ENCODE peak calls at places on chromosomes 3 and 15, in six cellular contexts. One of them, this sample, is unnamed.

GRCh38 chr3:48747015-48747615 is 30.1 kb upstream of the IP6K2 start:
- DNase-seq in Caco-2: no peak
- DNase-seq in bronchial epithelial cell: no peak
- DNase-seq in pancreas: no peak
- DNase-seq in left ventricle myocardium inferior: no peak
- DNase-seq in lung: no peak
- DNase-seq in this sample: no peak

GRCh38 chr15:69552057-69552815 is 99.6 kb downstream of the RPLP1 start:
- DNase-seq in lung: no peak
- DNase-seq in Caco-2: no peak
- DNase-seq in bronchial epithelial cell: no peak
- DNase-seq in left ventricle myocardium inferior: no peak
- DNase-seq in pancreas: no peak
- DNase-seq in this sample: no peak

GRCh38 chr15:84969257-84969656 is 12.4 kb upstream of the PDE8A start:
- DNase-seq in bronchial epithelial cell: no peak
- DNase-seq in Caco-2: no peak
- DNase-seq in pancreas: no peak
- DNase-seq in lung: no peak
- DNase-seq in left ventricle myocardium inferior: no peak
- DNase-seq in this sample: peak; percentile 55

GRCh38 chr15:51229907-51230328 is 108.5 kb downstream of the CYP19A1 start:
- DNase-seq in bronchial epithelial cell: peak; percentile 41
- DNase-seq in left ventricle myocardium inferior: no peak
- DNase-seq in pancreas: no peak
- DNase-seq in Caco-2: no peak
- DNase-seq in lung: no peak
- DNase-seq in this sample: no peak

GRCh38 chr3:122635789-122636188 is 44.9 kb upstream of the PARP14 start:
- DNase-seq in lung: no peak
- DNase-seq in pancreas: no peak
- DNase-seq in left ventricle myocardium inferior: no peak
- DNase-seq in Caco-2: no peak
- DNase-seq in bronchial epithelial cell: peak; percentile 57
- DNase-seq in this sample: no peak

GRCh38 chr3:101643861-101644613 is 32.9 kb downstream of the ZBTB11 start:
- DNase-seq in Caco-2: no peak
- DNase-seq in left ventricle myocardium inferior: no peak
- DNase-seq in pancreas: no peak
- DNase-seq in lung: no peak
- DNase-seq in bronchial epithelial cell: peak; percentile 84
- DNase-seq in this sample: no peak

GRCh38 chr3:185900228-185900627 is 37.6 kb downstream of the TRA2B start:
- DNase-seq in lung: no peak
- DNase-seq in Caco-2: no peak
- DNase-seq in pancreas: peak; percentile 13
- DNase-seq in bronchial epithelial cell: peak; percentile 96
- DNase-seq in left ventricle myocardium inferior: no peak
- DNase-seq in this sample: peak; percentile 52

GRCh38 chr15:30038667-30039523 is 43.9 kb upstream of the GOLGA8J start:
- DNase-seq in Caco-2: no peak
- DNase-seq in pancreas: peak; percentile 26
- DNase-seq in lung: no peak
- DNase-seq in bronchial epithelial cell: no peak
- DNase-seq in left ventricle myocardium inferior: no peak
- DNase-seq in this sample: no peak

GRCh38 chr3:5016218-5017161 is 37.3 kb downstream of the BHLHE40 start:
- DNase-seq in bronchial epithelial cell: peak; percentile 92
- DNase-seq in lung: peak; percentile 54
- DNase-seq in left ventricle myocardium inferior: no peak
- DNase-seq in pancreas: peak; percentile 16
- DNase-seq in Caco-2: peak; percentile 75
- DNase-seq in this sample: no peak

GRCh38 chr15:101318147-101318809 is 23.2 kb upstream of the SNRPA1 start:
- DNase-seq in lung: no peak
- DNase-seq in bronchial epithelial cell: peak; percentile 73
- DNase-seq in left ventricle myocardium inferior: no peak
- DNase-seq in pancreas: no peak
- DNase-seq in Caco-2: no peak
- DNase-seq in this sample: peak; percentile 14

GRCh38 chr3:14834121-14834520 is 15.4 kb downstream of the FGD5 start:
- DNase-seq in left ventricle myocardium inferior: no peak
- DNase-seq in pancreas: no peak
- DNase-seq in lung: no peak
- DNase-seq in bronchial epithelial cell: no peak
- DNase-seq in Caco-2: no peak
- DNase-seq in this sample: no peak

GRCh38 chr15:99440029-99440428 is 125.8 kb upstream of the MEF2A start:
- DNase-seq in Caco-2: no peak
- DNase-seq in left ventricle myocardium inferior: no peak
- DNase-seq in bronchial epithelial cell: no peak
- DNase-seq in lung: no peak
- DNase-seq in pancreas: no peak
- DNase-seq in this sample: peak; percentile 6

GRCh38 chr15:90887037-90887481 is 2.8 kb downstream of the FES start:
- DNase-seq in Caco-2: no peak
- DNase-seq in pancreas: no peak
- DNase-seq in left ventricle myocardium inferior: no peak
- DNase-seq in bronchial epithelial cell: no peak
- DNase-seq in lung: no peak
- DNase-seq in this sample: no peak

GRCh38 chr3:113193298-113193697 is 18.1 kb upstream of the BOC start:
- DNase-seq in Caco-2: no peak
- DNase-seq in pancreas: no peak
- DNase-seq in left ventricle myocardium inferior: no peak
- DNase-seq in bronchial epithelial cell: no peak
- DNase-seq in lung: no peak
- DNase-seq in this sample: no peak

GRCh38 chr3:33001889-33002288 is 50.4 kb downstream of the CCR4 start:
- DNase-seq in lung: no peak
- DNase-seq in left ventricle myocardium inferior: no peak
- DNase-seq in Caco-2: no peak
- DNase-seq in pancreas: no peak
- DNase-seq in bronchial epithelial cell: no peak
- DNase-seq in this sample: no peak

DNA sequence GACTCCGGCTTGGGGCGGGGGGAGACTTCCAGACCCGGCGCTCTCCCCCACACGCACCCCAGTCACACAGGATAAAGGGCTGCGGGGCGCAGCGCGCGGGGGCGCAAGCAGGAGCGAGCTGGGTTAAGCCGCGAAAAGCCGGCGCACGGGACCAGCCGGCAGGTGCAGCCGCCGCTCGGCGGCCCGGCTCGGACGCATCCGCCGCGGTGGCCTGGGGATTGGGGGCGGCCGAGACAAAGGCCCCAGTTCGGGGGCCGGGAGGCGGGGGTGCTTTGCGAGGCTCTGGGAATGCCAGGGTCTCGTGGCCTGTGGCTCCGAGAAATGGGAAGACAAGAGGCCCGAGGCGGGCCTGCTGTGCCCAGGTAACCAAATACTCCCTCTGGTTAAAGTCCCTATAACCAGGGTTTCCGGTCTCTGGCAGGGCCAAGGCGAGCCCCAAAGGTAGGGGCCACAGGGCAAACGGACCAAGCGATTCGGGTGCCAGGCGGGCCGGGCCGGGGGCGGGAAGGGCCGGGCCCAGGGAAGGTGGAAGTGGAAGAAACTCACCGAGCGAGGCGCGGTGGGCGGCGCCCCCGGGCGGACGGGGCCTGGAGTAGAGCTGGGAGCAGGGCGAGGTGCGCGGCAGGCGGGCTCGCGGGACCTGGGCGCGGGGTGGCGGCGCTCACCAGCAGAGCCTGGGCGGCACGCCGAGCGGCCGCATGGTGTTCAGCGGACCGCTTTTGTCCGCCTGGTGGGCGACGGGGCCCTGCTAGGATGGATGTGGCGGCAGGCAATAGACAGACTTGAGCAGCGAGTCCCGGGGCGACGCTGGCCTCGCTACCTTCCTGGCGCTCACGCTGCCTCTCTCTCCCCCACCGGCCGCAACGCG is at the start of gene GATA2:
- DNase-seq in left ventricle myocardium inferior: no peak
- DNase-seq in lung: no peak
- DNase-seq in pancreas: peak; percentile 72
- DNase-seq in Caco-2: no peak
- DNase-seq in bronchial epithelial cell: no peak
- DNase-seq in this sample: no peak
- H3K4me3 ChIP-seq in left ventricle myocardium inferior: peak within 1 kb of the TSS; percentile 81
- H3K4me3 ChIP-seq in lung: peak within 1 kb of the TSS; percentile 86
- H3K4me3 ChIP-seq in pancreas: peak within 1 kb of the TSS; percentile 54
- H3K4me3 ChIP-seq in Caco-2: no peak within 1 kb of the TSS
- H3K4me3 ChIP-seq in bronchial epithelial cell: no peak within 1 kb of the TSS
- H3K4me3 ChIP-seq in this sample: peak within 1 kb of the TSS; percentile 16

GRCh38 chr3:172559029-172559428 is 35.8 kb upstream of the TNFSF10 start:
- DNase-seq in lung: no peak
- DNase-seq in pancreas: no peak
- DNase-seq in bronchial epithelial cell: no peak
- DNase-seq in left ventricle myocardium inferior: no peak
- DNase-seq in Caco-2: no peak
- DNase-seq in this sample: no peak

GRCh38 chr3:172564499-172564898 is 41.3 kb upstream of the TNFSF10 start:
- DNase-seq in pancreas: no peak
- DNase-seq in Caco-2: no peak
- DNase-seq in lung: no peak
- DNase-seq in bronchial epithelial cell: no peak
- DNase-seq in left ventricle myocardium inferior: no peak
- DNase-seq in this sample: no peak

GRCh38 chr3:172562881-172563835 is 39.9 kb upstream of the TNFSF10 start:
- DNase-seq in left ventricle myocardium inferior: no peak
- DNase-seq in bronchial epithelial cell: peak; percentile 95
- DNase-seq in lung: no peak
- DNase-seq in pancreas: no peak
- DNase-seq in Caco-2: no peak
- DNase-seq in this sample: no peak

GRCh38 chr3:172560026-172560425 is 36.8 kb upstream of the TNFSF10 start:
- DNase-seq in pancreas: no peak
- DNase-seq in bronchial epithelial cell: peak; percentile 89
- DNase-seq in Caco-2: no peak
- DNase-seq in lung: no peak
- DNase-seq in left ventricle myocardium inferior: no peak
- DNase-seq in this sample: no peak

DNA sequence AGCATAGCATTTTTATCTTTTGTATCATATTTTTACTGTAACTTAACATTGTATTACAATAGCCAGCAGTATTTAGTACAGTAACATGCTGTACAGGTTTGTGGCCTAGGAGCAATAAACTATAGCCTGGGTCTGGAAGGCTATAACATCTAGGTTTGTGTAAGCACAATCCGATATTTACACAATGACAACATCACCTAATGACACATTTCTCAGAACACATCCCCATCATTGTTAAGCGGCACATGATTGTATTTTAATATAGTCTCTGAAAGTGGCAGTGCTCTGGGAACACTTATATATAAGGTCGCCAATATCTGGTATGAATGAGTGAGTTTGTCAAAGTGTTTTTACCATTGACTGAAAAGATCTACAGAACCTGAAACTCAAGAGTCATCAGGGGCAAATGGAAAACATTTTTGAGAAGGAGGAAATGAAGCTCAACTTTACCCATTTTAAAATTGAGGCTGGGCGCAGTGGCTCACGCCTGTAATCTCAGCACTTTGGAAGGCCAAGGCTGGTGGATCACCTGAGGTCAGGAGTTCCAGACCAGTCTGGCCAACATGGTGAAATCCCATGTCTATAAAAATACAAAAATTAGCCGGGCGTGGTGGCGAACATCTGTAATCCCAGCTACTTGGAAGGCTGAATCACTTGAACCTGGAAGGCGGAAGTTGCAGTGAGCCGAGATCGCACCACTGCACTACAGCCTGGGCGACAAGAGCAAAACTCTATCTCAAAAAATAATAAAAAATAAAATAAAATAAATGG is 38.8 kb upstream of the TNFSF10 start:
- DNase-seq in pancreas: no peak
- DNase-seq in bronchial epithelial cell: peak; percentile 86
- DNase-seq in left ventricle myocardium inferior: no peak
- DNase-seq in lung: no peak
- DNase-seq in Caco-2: no peak
- DNase-seq in this sample: no peak
- TF ChIP-seq CTCF in pancreas: no peak
- TF ChIP-seq CTCF in bronchial epithelial cell: no peak
- TF ChIP-seq CTCF in left ventricle myocardium inferior: no peak
- TF ChIP-seq CTCF in lung: no peak
- TF ChIP-seq CTCF in Caco-2: no peak
- TF ChIP-seq CTCF in this sample: no peak

GRCh38 chr15:74434260-74434915 is 630 bp upstream of the SEMA7A start:
- DNase-seq in Caco-2: no peak
- DNase-seq in lung: no peak
- DNase-seq in bronchial epithelial cell: no peak
- DNase-seq in left ventricle myocardium inferior: no peak
- DNase-seq in pancreas: no peak
- DNase-seq in this sample: no peak

GRCh38 chr15:74432271-74432967 is 1.3 kb downstream of the SEMA7A start:
- DNase-seq in left ventricle myocardium inferior: no peak
- DNase-seq in bronchial epithelial cell: no peak
- DNase-seq in lung: no peak
- DNase-seq in Caco-2: no peak
- DNase-seq in pancreas: no peak
- DNase-seq in this sample: no peak

GRCh38 chr15:74431645-74432044 is 2.1 kb downstream of the SEMA7A start:
- DNase-seq in lung: no peak
- DNase-seq in pancreas: no peak
- DNase-seq in Caco-2: no peak
- DNase-seq in bronchial epithelial cell: no peak
- DNase-seq in left ventricle myocardium inferior: no peak
- DNase-seq in this sample: no peak

GRCh38 chr15:74433592-74434259 is at the start of gene SEMA7A:
- DNase-seq in left ventricle myocardium inferior: peak; percentile 84
- DNase-seq in lung: peak; percentile 70
- DNase-seq in pancreas: peak; percentile 72
- DNase-seq in bronchial epithelial cell: peak; percentile 64
- DNase-seq in Caco-2: peak; percentile 82
- DNase-seq in this sample: peak; percentile 86

DNA sequence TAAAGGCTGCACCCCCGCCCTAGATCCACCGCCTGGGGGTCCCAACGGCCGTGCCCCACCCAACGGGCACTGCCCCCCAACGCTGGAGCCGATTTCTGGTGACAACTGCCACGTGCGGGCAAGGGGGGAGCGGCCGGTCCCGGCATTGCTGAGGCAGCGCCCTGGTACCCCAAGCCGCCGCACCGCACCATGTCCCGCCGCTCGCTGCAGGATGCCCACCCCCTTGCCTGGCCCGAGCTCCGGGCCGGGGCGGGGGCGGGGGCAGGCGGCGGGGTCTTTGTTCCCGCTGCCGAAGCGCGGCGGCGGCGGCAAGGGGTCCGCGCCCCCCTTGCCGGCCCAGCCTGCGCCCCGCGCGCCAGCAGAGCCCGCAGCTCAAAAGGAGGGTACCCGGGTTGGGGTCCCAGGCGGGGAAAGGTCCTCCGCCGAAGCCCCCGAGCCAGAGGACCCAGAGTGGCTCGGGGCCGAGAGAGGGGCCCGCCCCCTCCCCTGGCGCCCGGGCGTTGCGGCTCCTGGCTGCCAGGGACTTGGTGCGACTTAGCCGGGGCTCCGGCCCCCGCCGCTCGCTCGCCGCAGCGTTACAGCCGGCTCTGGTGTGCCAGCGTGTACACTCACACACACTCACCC is 678 bp downstream of the SEMA7A start:
- DNase-seq in pancreas: no peak
- DNase-seq in left ventricle myocardium inferior: no peak
- DNase-seq in lung: no peak
- DNase-seq in Caco-2: no peak
- DNase-seq in bronchial epithelial cell: no peak
- DNase-seq in this sample: no peak
- H3K4me3 ChIP-seq in pancreas: peak overlapping the region; percentile 67
- H3K4me3 ChIP-seq in left ventricle myocardium inferior: peak overlapping the region; percentile 94
- H3K4me3 ChIP-seq in lung: peak overlapping the region; percentile 75
- H3K4me3 ChIP-seq in Caco-2: peak overlapping the region; percentile 94
- H3K4me3 ChIP-seq in bronchial epithelial cell: peak overlapping the region; percentile 73
- H3K4me3 ChIP-seq in this sample: peak overlapping the region; percentile 94

GRCh38 chr3:64262574-64263114 is 37.4 kb upstream of the PRICKLE2 start:
- DNase-seq in lung: no peak
- DNase-seq in bronchial epithelial cell: no peak
- DNase-seq in left ventricle myocardium inferior: no peak
- DNase-seq in pancreas: no peak
- DNase-seq in Caco-2: no peak
- DNase-seq in this sample: no peak
- TF ChIP-seq CTCF in lung: no peak
- TF ChIP-seq CTCF in bronchial epithelial cell: no peak
- TF ChIP-seq CTCF in left ventricle myocardium inferior: no peak
- TF ChIP-seq CTCF in pancreas: no peak
- TF ChIP-seq CTCF in Caco-2: no peak
- TF ChIP-seq CTCF in this sample: no peak

This sample was measured in dorsolateral prefrontal cortex.